ENCODE peak calls at places on chromosome 1, in five cellular contexts. U, R, X, A and V are unnamed samples.

GRCh38 chr1:16122916-16123315 is 33.0 kb downstream of the EPHA2 start:
- DNase-seq in R (no peak), X (no peak), U (no peak), A (peak; percentile 43), V (no peak)

GRCh38 chr1:66563094-66563800 is 29.3 kb downstream of the SGIP1 start:
- DNase-seq in U (no peak), X (no peak), A (no peak), R (peak; percentile 18), V (no peak)

GRCh38 chr1:170518965-170519364 is 13.0 kb upstream of the GORAB start:
- DNase-seq in X (no peak), A (no peak), R (no peak), U (no peak), V (no peak)

GRCh38 chr1:53371121-53371666 is 43.3 kb upstream of the LRP8 start:
- DNase-seq in A (no peak), X (no peak), R (no peak), U (no peak), V (no peak)

GRCh38 chr1:202280595-202280994 is 61.1 kb downstream of the UBE2T start:
- DNase-seq in U (no peak), X (no peak), R (no peak), A (no peak), V (no peak)

GRCh38 chr1:169105434-169106094 is 926 bp upstream of the ATP1B1 start:
- DNase-seq in A (no peak), X (peak; percentile 79), U (peak; percentile 78), R (peak; percentile 99), V (peak; percentile 59)

GRCh38 chr1:164969256-164969655 is 387.3 kb downstream of the LMX1A start:
- DNase-seq in X (no peak), A (no peak), U (no peak), R (no peak), V (no peak)

GRCh38 chr1:52195161-52195560 is 53.3 kb downstream of the ZFYVE9 start:
- DNase-seq in A (no peak), U (no peak), X (no peak), R (no peak), V (no peak)

GRCh38 chr1:198373376-198373775 is 167.1 kb downstream of the ATP6V1G3 start:
- DNase-seq in U (no peak), R (no peak), A (no peak), X (no peak), V (no peak)

GRCh38 chr1:6700853-6701436 is 671 bp downstream of the DNAJC11 start:
- DNase-seq in R (no peak), X (no peak), A (no peak), U (no peak), V (no peak)

GRCh38 chr1:204391629-204392028 is 20.0 kb downstream of the PPP1R15B start:
- DNase-seq in X (no peak), A (no peak), U (no peak), R (no peak), V (no peak)